ENCODE peak calls at places on chromosomes 3 and 15, in ten cellular contexts. N is MM.1S, X is hepatocyte, R is K562, P is uterus, M is heart left ventricle, G is breast epithelium, E is PC-3, V is lung, J is transverse colon. T is an unnamed sample. For H3K4me1 and H3K9me3, the result is how much of the 10 kb centered on the place peaks cover.

GRCh38 chr3:8660781-8661180 is 16.2 kb upstream of the SSUH2 start:
- DNase-seq in N (no peak), X (no peak), V (no peak), P (no peak), E (no peak), R (no peak), J (no peak), M (no peak), G (no peak), T (no peak)

GRCh38 chr15:40964006-40964405 is 10.7 kb downstream of the CHAC1 start:
- DNase-seq in G (no peak), E (no peak), R (no peak), N (no peak), X (no peak), J (no peak), M (no peak), V (no peak), P (no peak), T (no peak)

GRCh38 chr3:99920530-99921376 is 103.1 kb downstream of the CMSS1 start:
- DNase-seq in X (peak), J (peak), N (no peak), P (peak), E (peak), V (peak), G (no peak), R (peak), M (peak), T (peak)

GRCh38 chr3:119298565-119298941 is 4.4 kb downstream of the ARHGAP31 start:
- DNase-seq in G (no peak), J (no peak), P (no peak), M (no peak), N (no peak), E (no peak), X (no peak), V (no peak), R (no peak), T (no peak)

GRCh38 chr3:143885803-143886427 is 37.6 kb upstream of the SLC9A9 start:
- DNase-seq in M (no peak), J (no peak), R (peak), P (no peak), X (peak), V (no peak), N (peak), E (peak), G (no peak), T (no peak)

GRCh38 chr3:138732465-138732864 is 102.3 kb downstream of the PIK3CB start:
- DNase-seq in P (no peak), R (no peak), J (no peak), M (no peak), G (no peak), V (no peak), N (no peak), X (no peak), E (no peak), T (no peak)

GRCh38 chr3:184029456-184029950 is 2.0 kb upstream of the HTR3D start:
- DNase-seq in X (no peak), J (no peak), V (no peak), E (no peak), R (no peak), M (no peak), N (no peak), G (no peak), P (no peak), T (no peak)

GRCh38 chr3:114800272-114800671 is 346.8 kb downstream of the ZBTB20 start:
- DNase-seq in M (no peak), J (no peak), E (no peak), G (no peak), V (no peak), N (no peak), X (no peak), R (no peak), P (no peak), T (no peak)

GRCh38 chr3:177771780-177772179 is 574.5 kb upstream of the TBL1XR1 start:
- DNase-seq in J (no peak), V (no peak), N (no peak), E (no peak), M (no peak), R (no peak), X (no peak), G (no peak), P (no peak), T (no peak)

GRCh38 chr3:188092648-188093047 is 61.3 kb upstream of the LPP start:
- DNase-seq in N (peak), R (no peak), M (no peak), E (no peak), X (no peak), J (no peak), G (no peak), V (no peak), P (no peak), T (no peak)

GRCh38 chr15:34147371-34148140 is 45.7 kb downstream of the PGBD4 start:
- DNase-seq in R (no peak), V (no peak), E (peak), G (no peak), N (no peak), J (no peak), M (no peak), P (no peak), X (no peak), T (no peak)

GRCh38 chr15:69524296-69524695 is 71.7 kb downstream of the RPLP1 start:
- DNase-seq in X (peak), E (no peak), G (no peak), P (no peak), N (no peak), J (peak), R (no peak), V (no peak), M (no peak), T (no peak)

GRCh38 chr3:29757054-29757777 is 476.3 kb downstream of the RBMS3 start:
- DNase-seq in J (no peak), R (no peak), P (no peak), M (no peak), N (no peak), E (peak), X (peak), G (no peak), V (no peak), T (no peak)

GRCh38 chr15:67225336-67225735 is 29.1 kb downstream of the AAGAB start:
- DNase-seq in R (no peak), X (no peak), E (peak), N (no peak), P (no peak), J (no peak), G (no peak), V (no peak), M (no peak), T (no peak)

GRCh38 chr3:151383956-151384355 is 597 bp downstream of the P2RY12 start:
- DNase-seq in M (no peak), J (no peak), N (no peak), X (no peak), R (no peak), G (no peak), P (no peak), V (no peak), E (no peak), T (no peak)

GRCh38 chr3:53242155-53242554 is 13.7 kb downstream of the TKT start:
- DNase-seq in V (peak), X (no peak), G (no peak), J (no peak), N (no peak), R (no peak), P (no peak), M (no peak), E (no peak), T (no peak)

GRCh38 chr15:45157974-45158373 is 28.2 kb downstream of the DUOX1 start:
- DNase-seq in V (no peak), X (peak), N (no peak), R (no peak), P (no peak), E (peak), J (no peak), M (no peak), G (no peak), T (no peak)

GRCh38 chr3:139677341-139678155 is at the start of gene NMNAT3:
- DNase-seq in P (peak), V (peak), M (peak), N (peak), J (peak), X (peak), E (peak), R (peak), G (peak), T (peak)

GRCh38 chr3:24595801-24596200 is 101.2 kb upstream of the THRB start:
- DNase-seq in V (no peak), G (no peak), R (no peak), J (no peak), E (peak), X (peak), P (no peak), N (no peak), M (no peak), T (no peak)

GRCh38 chr15:69225355-69226027 is 65.1 kb downstream of the GLCE start:
- DNase-seq in N (peak), G (no peak), P (no peak), R (peak), E (peak), M (no peak), X (peak), V (no peak), J (no peak), T (no peak)

GRCh38 chr3:100912571-100912970 is 80.7 kb downstream of the ABI3BP start:
- DNase-seq in G (no peak), X (no peak), V (no peak), M (no peak), J (no peak), P (no peak), E (no peak), R (no peak), N (no peak), T (no peak)

GRCh38 chr3:128760881-128761280 is 34.9 kb downstream of the RAB7A start:
- DNase-seq in R (no peak), N (no peak), X (no peak), E (no peak), V (no peak), P (no peak), J (no peak), G (no peak), M (no peak), T (no peak)

GRCh38 chr3:98188553-98188952 is 22.1 kb downstream of the OR5H15 start:
- DNase-seq in X (peak), E (peak), G (no peak), P (no peak), N (peak), R (peak), J (no peak), M (no peak), V (no peak), T (no peak)

GRCh38 chr3:78353231-78353630 is 1313.3 kb downstream of the ROBO2 start:
- DNase-seq in N (no peak), G (no peak), J (no peak), X (no peak), R (no peak), M (no peak), V (no peak), E (no peak), P (no peak), T (no peak)

GRCh38 chr15:101651753-101652097 is 456 bp downstream of the TM2D3 start:
- DNase-seq in M (no peak), E (peak), J (no peak), V (no peak), X (no peak), N (peak), G (peak), P (no peak), R (no peak), T (no peak)

GRCh38 chr15:40080847-40081246 is 27.8 kb downstream of the BMF start:
- DNase-seq in V (no peak), N (no peak), R (no peak), J (no peak), P (no peak), M (no peak), G (no peak), E (no peak), X (no peak), T (no peak)

GRCh38 chr3:72702390-72702789 is 145.9 kb downstream of the SHQ1 start:
- DNase-seq in R (no peak), M (no peak), E (no peak), P (no peak), X (no peak), N (no peak), J (no peak), G (no peak), V (no peak), T (no peak)

GRCh38 chr3:65348596-65348995 is 660.8 kb upstream of the ADAMTS9 start:
- DNase-seq in J (no peak), M (no peak), R (no peak), P (no peak), V (no peak), X (peak), N (no peak), G (no peak), E (peak), T (no peak)

GRCh38 chr3:169809230-169809795 is 3.4 kb upstream of the LRRIQ4 start:
- DNase-seq in E (no peak), X (no peak), R (no peak), N (no peak), P (no peak), G (no peak), J (no peak), M (no peak), V (no peak), T (no peak)

GRCh38 chr15:34185666-34186065 is 24.2 kb downstream of the KATNBL1 start:
- DNase-seq in N (no peak), E (no peak), M (no peak), J (no peak), V (no peak), X (no peak), G (no peak), R (no peak), P (no peak), T (no peak)

GRCh38 chr3:23202203-23202920 is 765 bp upstream of the UBE2E2 start:
- DNase-seq in N (no peak), M (peak), X (no peak), J (no peak), R (no peak), P (no peak), E (peak), V (peak), G (peak), T (peak)

GRCh38 chr3:37320276-37320675 is 145.9 kb upstream of the LRRFIP2 start:
- DNase-seq in X (no peak), G (no peak), J (no peak), M (no peak), N (no peak), V (no peak), P (no peak), R (no peak), E (no peak), T (no peak)

GRCh38 chr3:187223799-187224198 is 26.5 kb downstream of the RTP1 start:
- DNase-seq in N (peak), V (no peak), X (peak), G (no peak), R (no peak), M (no peak), P (no peak), J (no peak), E (peak), T (no peak)

GRCh38 chr15:37931868-37932267 is 2.6 kb upstream of the TMCO5A start:
- DNase-seq in N (no peak), G (no peak), P (no peak), X (no peak), E (peak), V (no peak), R (no peak), M (no peak), J (no peak), T (no peak)

GRCh38 chr3:195612075-195612800 is 28.5 kb upstream of the APOD start:
- DNase-seq in J (peak), X (no peak), E (no peak), V (no peak), R (peak), G (no peak), N (no peak), M (no peak), P (peak), T (no peak)

GRCh38 chr3:19931180-19931692 is 2.8 kb downstream of the EFHB start:
- DNase-seq in P (no peak), R (peak), V (no peak), X (no peak), N (no peak), G (no peak), J (no peak), M (no peak), E (no peak), T (no peak)

GRCh38 chr15:68053701-68053996 is 466 bp upstream of the PIAS1 start:
- DNase-seq in G (no peak), P (no peak), M (no peak), J (no peak), R (no peak), X (no peak), N (peak), V (no peak), E (no peak), T (no peak)

DNA sequence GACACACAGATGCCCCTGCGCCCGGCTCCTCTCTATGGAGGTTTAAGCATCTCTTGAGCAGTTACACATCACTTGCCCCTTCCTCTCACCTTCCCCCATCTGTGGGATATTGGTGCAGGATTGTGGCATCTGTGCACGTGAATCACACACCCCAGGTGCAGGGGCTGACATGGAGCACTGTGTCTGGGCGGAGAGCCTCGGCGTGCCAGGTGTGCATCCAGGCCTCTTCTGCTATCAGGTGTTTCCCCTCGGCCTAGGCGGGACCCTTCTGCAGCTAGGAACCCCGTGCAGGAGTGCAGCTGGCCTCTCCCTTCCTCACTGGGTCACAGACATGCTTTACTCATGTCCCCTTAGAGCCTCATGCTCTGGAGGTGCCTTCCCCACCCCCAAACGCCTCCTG is 33.4 kb upstream of the MUC13 start:
- DNase-seq in J (no peak), V (no peak), R (no peak), X (no peak), P (no peak), M (no peak), E (no peak), N (no peak), G (no peak), T (no peak)
- H3K4me1 ChIP-seq in J (under half), V (under half), R (under half), X (under half), P (under half), M (under half), E (under half), N (under half), G (under half), T (under half)

GRCh38 chr3:127420825-127421224 is 133.0 kb upstream of the PRR20G start:
- DNase-seq in X (peak), J (no peak), G (no peak), M (no peak), V (peak), R (no peak), P (no peak), E (no peak), N (no peak), T (no peak)
- H3K4me3 ChIP-seq in X (no peak), J (no peak), G (no peak), M (no peak), V (no peak), R (no peak), P (no peak), E (no peak), N (no peak), T (no peak)

DNA sequence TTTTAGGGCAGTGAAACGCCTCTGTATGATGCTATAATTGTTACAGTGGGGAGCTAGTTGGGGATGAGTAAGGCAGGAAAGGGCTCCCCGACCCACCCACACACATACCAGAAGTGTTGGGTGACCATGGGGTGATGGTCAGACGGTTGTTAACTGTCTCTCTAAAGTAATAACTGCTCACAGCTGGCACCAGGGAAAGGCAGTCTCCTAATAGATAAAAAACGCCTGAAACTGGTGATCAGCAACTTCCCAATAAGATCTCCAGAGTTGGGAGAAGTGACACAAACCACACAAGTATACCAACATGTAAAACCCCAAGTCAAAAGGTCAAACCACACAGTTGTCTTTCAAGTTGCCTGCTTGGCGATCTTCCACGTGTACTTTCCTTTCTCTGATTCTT is 346.5 kb upstream of the CNTN4 start:
- DNase-seq in X (no peak), N (no peak), R (no peak), V (no peak), P (no peak), M (no peak), G (no peak), E (no peak), J (no peak), T (no peak)
- H3K9me3 ChIP-seq in X (under half), N (under half), R (under half), V (under half), P (under half), M (under half), G (under half), E (under half), J (under half), T (under half)

DNA sequence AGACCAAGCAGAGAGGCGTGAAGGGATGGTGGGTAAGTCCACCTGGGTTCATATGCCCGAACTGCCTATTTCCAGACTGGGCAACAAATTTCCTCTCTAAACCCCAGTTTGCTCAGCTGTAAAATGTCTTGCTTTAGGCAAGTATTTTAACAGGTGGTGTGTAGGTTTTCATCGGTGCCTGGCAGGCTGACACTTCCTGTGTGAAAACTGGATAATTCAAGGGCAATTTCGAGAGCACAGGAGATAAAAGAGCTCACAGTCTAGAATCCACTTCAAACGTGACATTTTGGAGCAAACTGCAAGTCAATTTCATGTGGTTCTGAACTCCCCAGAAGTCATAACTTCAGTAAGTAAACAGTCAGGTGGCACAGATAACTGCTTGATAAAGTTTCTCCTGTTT is 112.2 kb downstream of the OXNAD1 start:
- DNase-seq in R (no peak), X (no peak), N (peak), E (no peak), G (no peak), J (no peak), V (no peak), M (no peak), P (no peak), T (no peak)
- H3K4me1 ChIP-seq in R (under half), X (under half), N (under half), E (under half), G (under half), J (under half), V (under half), M (half or more), P (under half), T (half or more)

GRCh38 chr15:96578393-96578792 is 247.9 kb downstream of the NR2F2 start:
- DNase-seq in V (no peak), P (no peak), M (no peak), G (no peak), X (no peak), E (no peak), R (no peak), N (no peak), J (no peak), T (no peak)
- H3K4me3 ChIP-seq in V (no peak), P (no peak), M (no peak), G (no peak), X (no peak), E (no peak), R (no peak), N (no peak), J (no peak), T (no peak)

GRCh38 chr3:21117397-21117796 is 633.6 kb downstream of the ZNF385D start:
- DNase-seq in G (no peak), V (no peak), P (no peak), J (no peak), R (no peak), M (no peak), X (no peak), N (no peak), E (no peak), T (no peak)
- H3K9me3 ChIP-seq in G (under half), V (under half), P (under half), J (under half), R (under half), M (under half), X (under half), N (under half), E (under half), T (under half)

GRCh38 chr3:58384381-58385090 is 49.1 kb downstream of the PDHB start:
- DNase-seq in M (no peak), P (no peak), J (no peak), R (no peak), E (no peak), X (no peak), G (no peak), N (no peak), V (no peak), T (no peak)
- H3K4me1 ChIP-seq in M (under half), P (under half), J (under half), R (under half), E (under half), X (under half), G (under half), N (under half), V (under half), T (under half)

T was measured in CD4-positive, CD25-positive, alpha-beta regulatory T cell.